ENCODE peak calls at places on chromosomes 12 and 14, in ten cellular contexts. E is right lobe of liver; B is tibial nerve; W is cardiac fibroblast; Q is ascending aorta; T is IMR-90; V is ovary; C is fibroblast of mammary gland; D is CD8-positive, alpha-beta T cell; F is endothelial cell of umbilical vein. M is an unnamed sample.

GRCh38 chr14:63770187-63770807 is 42.4 kb upstream of the SGPP1 start:
- DNase-seq in W (peak; percentile 78), D (peak; percentile 60), C (peak; percentile 66), B (peak; percentile 76), T (peak; percentile 62), E (no peak), V (peak; percentile 29), Q (peak; percentile 66), F (peak; percentile 63), M (peak; percentile 81)

GRCh38 chr14:70809238-70810214 is at the start of gene MAP3K9:
- DNase-seq in Q (peak; percentile 89), W (peak; percentile 25), T (peak; percentile 26), D (peak; percentile 91), B (no peak), C (no peak), V (peak; percentile 86), F (peak; percentile 34), E (peak; percentile 98), M (peak; percentile 94)

GRCh38 chr12:29614926-29615325 is 117.4 kb upstream of the OVCH1 start:
- DNase-seq in V (no peak), E (no peak), W (no peak), C (peak; percentile 61), Q (no peak), F (no peak), T (no peak), B (no peak), D (no peak), M (no peak)

GRCh38 chr12:123062682-123063426 is 82.4 kb downstream of the ARL6IP4 start:
- DNase-seq in F (peak; percentile 31), C (peak; percentile 74), B (peak; percentile 24), V (no peak), W (peak; percentile 75), T (peak; percentile 69), Q (peak; percentile 83), E (peak; percentile 70), D (no peak), M (peak; percentile 83)

GRCh38 chr12:59698599-59698998 is 102.8 kb downstream of the SLC16A7 start:
- DNase-seq in E (no peak), D (no peak), W (peak; percentile 93), C (peak; percentile 91), T (peak; percentile 80), F (no peak), V (no peak), Q (no peak), B (no peak), M (peak; percentile 87)

GRCh38 chr14:96666088-96666487 is 131.1 kb upstream of the VRK1 start:
- DNase-seq in F (no peak), E (no peak), W (no peak), V (no peak), B (no peak), Q (no peak), C (no peak), T (no peak), D (no peak), M (no peak)

GRCh38 chr14:92503756-92504491 is 9.7 kb upstream of the RIN3 start:
- DNase-seq in C (peak; percentile 63), E (no peak), Q (peak; percentile 62), V (no peak), B (no peak), F (peak; percentile 16), W (peak; percentile 83), T (peak; percentile 70), D (no peak), M (peak; percentile 40)

GRCh38 chr12:3042826-3043225 is 34.4 kb upstream of the TSPAN9 start:
- DNase-seq in E (no peak), V (no peak), F (no peak), T (no peak), B (no peak), Q (no peak), C (no peak), D (no peak), W (no peak), M (no peak)

GRCh38 chr14:61145903-61146411 is 135.2 kb downstream of the TMEM30B start:
- DNase-seq in B (no peak), T (peak; percentile 82), V (no peak), C (peak; percentile 84), F (no peak), E (no peak), D (no peak), W (peak; percentile 69), Q (no peak), M (peak; percentile 74)

GRCh38 chr12:124827588-124828184 is 36.0 kb downstream of the SCARB1 start:
- DNase-seq in E (peak; percentile 74), B (no peak), W (no peak), F (no peak), Q (no peak), C (no peak), D (no peak), T (no peak), V (no peak), M (no peak)

GRCh38 chr12:73719223-73719622 is 818.4 kb upstream of the ATXN7L3B start:
- DNase-seq in D (no peak), Q (no peak), B (no peak), V (no peak), F (no peak), C (no peak), W (no peak), T (no peak), E (no peak), M (no peak)

GRCh38 chr12:101877816-101878811 is 734 bp downstream of the DRAM1 start:
- DNase-seq in D (no peak), Q (no peak), B (peak; percentile 26), F (peak; percentile 58), W (peak; percentile 35), V (no peak), C (no peak), E (peak; percentile 70), T (no peak), M (peak; percentile 23)

GRCh38 chr14:62280366-62280765 is 518.1 kb downstream of the SNAPC1 start:
- DNase-seq in D (no peak), C (no peak), B (no peak), E (no peak), V (no peak), Q (no peak), T (no peak), F (no peak), W (no peak), M (no peak)

GRCh38 chr12:92034858-92035401 is 110.7 kb downstream of the BTG1 start:
- DNase-seq in F (peak; percentile 87), T (peak; percentile 91), E (peak; percentile 63), V (peak; percentile 62), C (peak; percentile 95), Q (peak; percentile 65), W (peak; percentile 83), B (peak; percentile 34), D (peak; percentile 57), M (peak; percentile 89)
- H3K4me3 ChIP-seq in F (no peak overlapping the region), T (peak overlapping the region; percentile 3), E (peak overlapping the region; percentile 10), V (peak overlapping the region; percentile 30), C (no peak overlapping the region), Q (peak overlapping the region; percentile 48), W (no peak overlapping the region), B (peak overlapping the region; percentile 8), D (peak overlapping the region; percentile 38), M (peak overlapping the region; percentile 39)

DNA sequence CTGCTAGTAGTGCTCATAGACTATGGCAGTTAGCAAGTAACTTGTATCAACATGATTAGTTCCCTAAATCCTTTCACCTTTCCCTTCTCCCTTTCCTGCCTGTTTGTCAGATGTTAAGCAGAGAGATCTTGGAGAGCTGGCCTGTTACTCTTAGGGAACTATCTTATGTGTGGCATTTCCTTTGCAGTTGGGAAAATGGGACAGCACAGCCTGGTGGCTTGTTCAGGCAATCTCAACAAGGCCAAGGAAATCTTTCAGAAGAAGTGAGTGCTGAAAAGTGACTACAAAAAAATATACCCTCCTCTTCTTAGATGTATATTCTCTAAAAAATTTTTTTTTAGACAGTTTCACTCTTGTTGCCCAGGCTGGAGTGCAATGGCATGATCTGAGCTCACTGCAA is 7.4 kb downstream of the PARP2 start:
- DNase-seq in F (peak; percentile 15), W (peak; percentile 22), E (no peak), B (no peak), Q (no peak), C (peak; percentile 20), T (peak; percentile 17), V (no peak), D (no peak), M (peak; percentile 62)
- TF ChIP-seq CTCF in F (peak; percentile 15), W (peak; percentile 39), E (peak; percentile 32), B (no peak), Q (no peak), C (peak; percentile 31), T (peak; percentile 22), V (no peak), D (no peak), M (peak; percentile 63)

DNA sequence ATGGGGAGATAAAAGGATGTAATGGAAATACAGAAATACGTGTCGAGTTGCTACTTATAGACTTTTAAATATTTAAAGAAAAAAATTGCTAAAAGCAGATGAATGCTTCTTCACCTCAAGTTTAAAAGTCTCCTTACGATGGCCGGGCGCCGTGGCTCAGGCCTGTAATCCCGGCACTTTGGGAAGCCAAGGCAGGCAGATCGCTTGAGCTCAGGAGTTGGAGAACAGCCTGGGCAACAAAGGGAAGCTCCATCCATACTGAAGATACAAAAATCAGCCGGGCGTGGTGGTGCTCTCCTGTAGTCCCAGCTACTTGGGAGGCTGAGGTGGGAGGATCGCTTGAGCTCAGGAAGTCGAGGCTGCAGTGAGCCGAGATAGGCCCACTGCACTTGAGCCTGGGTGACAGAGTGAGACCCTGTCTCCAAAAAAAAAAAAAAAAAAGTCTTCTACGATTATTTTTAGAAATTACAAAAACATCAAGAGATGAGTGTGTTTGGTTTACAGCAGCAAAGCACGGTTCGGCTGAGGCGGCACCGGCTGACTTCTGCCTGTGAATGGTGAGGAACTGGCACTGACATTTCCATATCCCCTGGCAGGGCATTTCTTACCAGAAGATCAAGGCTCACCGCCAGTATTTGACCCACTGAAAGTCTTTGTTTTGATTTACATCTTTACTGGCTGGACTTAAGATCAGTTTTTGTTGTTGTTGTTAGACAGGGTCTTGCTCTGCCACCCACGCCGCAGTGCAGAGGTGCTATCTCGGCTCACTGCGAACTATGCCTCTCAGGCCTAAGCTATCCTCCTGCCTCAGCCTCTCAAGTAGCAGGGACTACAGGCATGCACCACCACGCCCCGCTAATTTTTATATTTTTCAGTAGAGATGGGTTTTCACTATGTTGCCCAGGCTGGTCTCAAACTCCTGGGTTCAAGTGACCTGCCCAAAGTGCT is 3.9 kb upstream of the MTA1 start:
- DNase-seq in W (no peak), C (no peak), Q (no peak), V (no peak), F (no peak), E (no peak), D (no peak), T (no peak), B (no peak), M (no peak)
- H3K4me3 ChIP-seq in W (no peak overlapping the region), C (no peak overlapping the region), Q (peak overlapping the region; percentile 55), V (peak overlapping the region; percentile 42), F (no peak overlapping the region), E (no peak overlapping the region), D (no peak overlapping the region), T (peak overlapping the region; percentile 61), B (peak overlapping the region; percentile 28), M (peak overlapping the region; percentile 56)

DNA sequence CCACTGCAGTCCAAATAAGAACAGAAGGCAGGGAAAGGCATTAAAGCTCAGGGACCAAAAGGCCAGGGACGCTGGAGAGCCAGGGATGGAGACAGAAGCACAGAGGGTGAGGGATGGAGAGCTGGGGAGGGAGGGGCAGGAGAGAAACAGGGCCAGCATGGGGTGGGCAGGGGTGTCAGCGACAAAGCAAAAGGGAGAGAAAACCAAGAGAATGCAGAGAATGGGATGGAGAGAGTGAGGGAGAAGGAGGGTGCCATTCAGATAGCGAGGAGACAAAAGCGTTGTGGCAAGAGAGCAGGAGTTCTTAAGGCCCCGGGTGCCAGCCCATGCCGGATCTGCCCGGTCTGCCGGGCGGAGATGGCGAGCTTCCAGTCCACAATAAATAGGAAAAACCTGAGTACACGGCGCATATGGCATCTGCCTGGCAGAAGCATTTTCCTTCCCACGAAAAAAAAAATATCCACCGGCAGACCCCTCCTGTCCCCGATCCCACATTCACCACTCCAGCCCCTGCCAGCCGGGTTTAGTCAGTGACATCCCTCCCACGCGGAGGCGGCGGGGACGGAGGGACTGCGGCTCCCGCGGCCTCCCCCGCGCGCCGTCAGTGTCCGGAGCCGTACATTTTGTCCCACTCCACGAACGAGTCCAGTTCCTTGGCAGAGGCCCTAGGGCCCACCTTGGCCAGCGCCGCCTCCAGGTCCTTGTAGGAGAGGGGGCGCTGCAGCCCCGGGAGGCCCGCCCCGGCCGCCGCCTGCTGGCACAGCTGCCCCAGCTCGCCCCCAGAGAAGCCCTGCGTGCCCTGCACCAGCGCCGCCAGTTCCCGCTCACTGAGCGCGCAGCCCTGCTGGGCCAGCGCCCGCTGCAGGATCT is 28.4 kb downstream of the FIGNL2 start:
- DNase-seq in B (no peak), V (no peak), F (no peak), T (no peak), Q (no peak), W (peak; percentile 22), C (no peak), D (no peak), E (peak; percentile 27), M (no peak)
- TF ChIP-seq CTCF in B (no peak), V (no peak), F (no peak), T (no peak), Q (no peak), W (no peak), C (no peak), D (no peak), E (no peak), M (no peak)